ENCODE peak calls at places on chromosomes 16 and 17, in nine cellular contexts. X, Y, I, U, Z, R, L, G and C are unnamed samples.

GRCh38 chr16:86354641-86355040 is 155.7 kb upstream of the FOXF1 start:
- DNase-seq in I (peak), R (no peak), X (peak), L (no peak), Z (no peak), G (peak), U (no peak), Y (no peak), C (peak)

GRCh38 chr17:22695228-22695619 is 1002.9 kb downstream of the KCNJ18 start:
- DNase-seq in R (no peak), U (no peak), X (no peak), G (no peak), Y (no peak), Z (no peak), L (no peak), I (no peak), C (no peak)

GRCh38 chr17:69539781-69540319 is 125.4 kb downstream of the MAP2K6 start:
- DNase-seq in U (no peak), Z (no peak), Y (no peak), X (peak), G (peak), R (no peak), L (no peak), I (no peak), C (peak)

GRCh38 chr17:40582328-40582901 is 17.1 kb upstream of the CCR7 start:
- DNase-seq in L (no peak), I (no peak), X (no peak), U (no peak), Z (no peak), Y (peak), G (peak), R (no peak), C (no peak)

GRCh38 chr17:4147751-4148310 is 4.8 kb downstream of the CYB5D2 start:
- DNase-seq in Y (no peak), R (no peak), U (no peak), L (no peak), X (no peak), G (no peak), Z (no peak), I (no peak), C (no peak)

GRCh38 chr16:27841061-27841801 is 222.3 kb downstream of the GSG1L start:
- DNase-seq in L (no peak), G (no peak), R (no peak), I (no peak), Y (no peak), X (no peak), U (no peak), Z (no peak), C (no peak)

GRCh38 chr17:57211010-57211411 is 45.3 kb upstream of the MSI2 start:
- DNase-seq in I (no peak), X (peak), Y (no peak), R (no peak), U (no peak), G (peak), Z (peak), L (no peak), C (no peak)

GRCh38 chr17:55990332-55991006 is 162.8 kb upstream of the ANKFN1 start:
- DNase-seq in R (peak), G (no peak), I (no peak), Y (no peak), L (no peak), U (no peak), X (no peak), Z (peak), C (peak)

GRCh38 chr16:1326946-1327618 is 6.4 kb upstream of the BAIAP3 start:
- DNase-seq in Y (no peak), R (no peak), Z (no peak), X (no peak), L (no peak), U (no peak), G (no peak), I (no peak), C (no peak)

GRCh38 chr16:68275611-68276191 is 11.4 kb downstream of the SLC7A6 start:
- DNase-seq in I (no peak), L (no peak), Z (no peak), Y (no peak), X (no peak), R (no peak), U (no peak), G (no peak), C (no peak)

GRCh38 chr16:89602273-89602951 is 11.0 kb upstream of the DPEP1 start:
- DNase-seq in L (peak), X (peak), G (peak), U (peak), Y (peak), R (peak), Z (peak), I (peak), C (peak)

GRCh38 chr17:34511931-34512330 is 67.5 kb upstream of the TMEM132E start:
- DNase-seq in X (no peak), Y (no peak), Z (no peak), G (no peak), I (no peak), R (no peak), L (no peak), U (no peak), C (no peak)

GRCh38 chr16:47965439-47965838 is 190.4 kb downstream of the ABCC12 start:
- DNase-seq in U (no peak), Y (no peak), X (no peak), G (peak), Z (peak), L (no peak), I (no peak), R (peak), C (no peak)

GRCh38 chr17:80983545-80983944 is 8.1 kb upstream of the CHMP6 start:
- DNase-seq in I (no peak), L (no peak), R (no peak), Y (no peak), U (no peak), G (no peak), X (no peak), Z (no peak), C (no peak)

GRCh38 chr16:68347605-68348004 is 36.8 kb downstream of the PRMT7 start:
- DNase-seq in X (no peak), R (no peak), Y (no peak), L (no peak), I (no peak), G (no peak), Z (no peak), U (no peak), C (no peak)

GRCh38 chr17:6548578-6549330 is 7.6 kb downstream of the PITPNM3 start:
- DNase-seq in R (no peak), I (no peak), G (peak), Y (no peak), L (no peak), X (no peak), Z (no peak), U (no peak), C (peak)

GRCh38 chr16:86396318-86396882 is 113.9 kb upstream of the FOXF1 start:
- DNase-seq in I (no peak), Y (peak), X (peak), L (no peak), Z (no peak), U (peak), R (no peak), G (no peak), C (no peak)

GRCh38 chr17:49576121-49576905 is 642 bp downstream of the NXPH3 start:
- DNase-seq in Y (no peak), X (peak), R (peak), Z (peak), U (no peak), G (no peak), I (no peak), L (no peak), C (peak)

GRCh38 chr16:23145186-23145585 is 4.1 kb downstream of the USP31 start:
- DNase-seq in U (no peak), L (no peak), R (peak), Y (no peak), I (no peak), X (no peak), Z (peak), G (no peak), C (no peak)

GRCh38 chr17:27430882-27431491 is 25.3 kb upstream of the KSR1 start:
- DNase-seq in Y (peak), R (peak), X (peak), L (no peak), U (peak), Z (peak), G (peak), I (peak), C (peak)

GRCh38 chr16:74591914-74592650 is 14.8 kb downstream of the GLG1 start:
- DNase-seq in X (no peak), U (no peak), R (no peak), L (no peak), G (no peak), I (no peak), Y (no peak), Z (no peak), C (no peak)

GRCh38 chr17:77417575-77417974 is 276.8 kb downstream of the SEC14L1 start:
- DNase-seq in Y (no peak), R (no peak), I (no peak), X (no peak), Z (no peak), L (no peak), U (no peak), G (no peak), C (no peak)

GRCh38 chr16:85350973-85351372 is 238.7 kb upstream of the CIBAR2 start:
- DNase-seq in L (no peak), Y (peak), Z (no peak), U (no peak), X (peak), R (no peak), G (peak), I (peak), C (peak)

GRCh38 chr17:3771140-3771539 is 29.8 kb downstream of the ITGAE start:
- DNase-seq in I (no peak), G (no peak), X (no peak), R (no peak), Z (no peak), L (no peak), U (no peak), Y (no peak), C (no peak)

GRCh38 chr16:68848786-68849185 is 5.5 kb downstream of the TANGO6 start:
- DNase-seq in I (no peak), Z (no peak), U (no peak), X (no peak), R (no peak), G (no peak), L (no peak), Y (no peak), C (no peak)

GRCh38 chr16:35310999-35311398 is 1851.6 kb downstream of the TP53TG3F start:
- DNase-seq in U (no peak), X (no peak), G (no peak), R (no peak), L (no peak), Y (no peak), I (no peak), Z (no peak), C (no peak)

GRCh38 chr16:84545114-84545737 is 40.8 kb upstream of the MEAK7 start:
- DNase-seq in R (no peak), L (no peak), Z (no peak), X (no peak), I (no peak), G (no peak), U (no peak), Y (no peak), C (no peak)

GRCh38 chr17:46192211-46192483 is 1.1 kb downstream of the KANSL1 start:
- DNase-seq in Y (no peak), X (no peak), Z (no peak), L (no peak), G (no peak), I (no peak), R (no peak), U (no peak), C (no peak)

GRCh38 chr16:28829747-28830146 is 6.9 kb downstream of the ATXN2L start:
- DNase-seq in G (no peak), I (no peak), Z (no peak), L (no peak), Y (no peak), R (no peak), X (no peak), U (no peak), C (no peak)